ENCODE peak calls at places on chromosomes 16 and 17, in ten cellular contexts. G is K562, B is brain microvascular endothelial cell, E is body of pancreas, R is endothelial cell, Z is lung, X is GM13976, W is GM20000, Q is heart left ventricle, D is neural progenitor cell. U is an unnamed sample.

GRCh38 chr17:78940708-78941107 is 15.5 kb upstream of the TIMP2 start:
- DNase-seq in G (no peak), B (peak; percentile 55), E (no peak), R (no peak), Z (no peak), X (no peak), W (no peak), Q (no peak), D (peak; percentile 23), U (no peak)

GRCh38 chr17:46935658-46936266 is 12.8 kb downstream of the GOSR2 start:
- DNase-seq in G (peak; percentile 85), B (peak; percentile 28), E (no peak), R (no peak), Z (no peak), X (no peak), W (no peak), Q (no peak), D (no peak), U (no peak)

GRCh38 chr16:56667581-56668571 is at the start of gene MT1G:
- DNase-seq in G (no peak), B (no peak), E (peak; percentile 93), R (no peak), Z (peak; percentile 58), X (no peak), W (no peak), Q (peak; percentile 56), D (no peak), U (no peak)

GRCh38 chr16:86202267-86202666 is 303.3 kb downstream of the IRF8 start:
- DNase-seq in G (no peak), B (no peak), E (no peak), R (no peak), Z (no peak), X (no peak), W (no peak), Q (no peak), D (no peak), U (no peak)

GRCh38 chr17:76805319-76805718 is 62.9 kb upstream of the MGAT5B start:
- DNase-seq in G (no peak), B (peak; percentile 16), E (no peak), R (no peak), Z (no peak), X (no peak), W (no peak), Q (no peak), D (no peak), U (no peak)

GRCh38 chr16:78286076-78286475 is 186.6 kb downstream of the WWOX start:
- DNase-seq in G (no peak), B (no peak), E (no peak), R (no peak), Z (no peak), X (no peak), W (no peak), Q (no peak), D (no peak), U (no peak)

GRCh38 chr17:57121308-57122042 is 36.4 kb downstream of the AKAP1 start:
- DNase-seq in G (peak; percentile 64), B (peak; percentile 48), E (peak; percentile 68), R (peak; percentile 68), Z (no peak), X (peak; percentile 44), W (no peak), Q (peak; percentile 41), D (peak; percentile 74), U (no peak)

GRCh38 chr16:51971184-51971583 is 575.8 kb downstream of the TOX3 start:
- DNase-seq in G (peak; percentile 2), B (peak; percentile 45), E (peak; percentile 17), R (peak; percentile 49), Z (no peak), X (no peak), W (no peak), Q (no peak), D (peak; percentile 55), U (no peak)

GRCh38 chr17:7483238-7484066 is 714 bp upstream of the POLR2A start:
- DNase-seq in G (peak; percentile 94), B (peak; percentile 91), E (peak; percentile 96), R (peak; percentile 87), Z (peak; percentile 93), X (peak; percentile 92), W (peak; percentile 93), Q (peak; percentile 96), D (peak; percentile 94), U (peak; percentile 87)

GRCh38 chr16:1792836-1793577 is 498 bp downstream of the IGFALS start:
- DNase-seq in G (no peak), B (no peak), E (no peak), R (no peak), Z (no peak), X (no peak), W (no peak), Q (no peak), D (no peak), U (no peak)

GRCh38 chr16:10039220-10040096 is 142.8 kb downstream of the GRIN2A start:
- DNase-seq in G (no peak), B (no peak), E (peak; percentile 16), R (peak; percentile 33), Z (no peak), X (peak; percentile 63), W (peak; percentile 26), Q (peak; percentile 37), D (peak; percentile 78), U (no peak)

GRCh38 chr17:15468142-15468541 is 721 bp upstream of the CDRT4 start:
- DNase-seq in G (no peak), B (no peak), E (no peak), R (no peak), Z (no peak), X (no peak), W (no peak), Q (no peak), D (no peak), U (no peak)

GRCh38 chr16:70561623-70562022 is 38.0 kb downstream of the SF3B3 start:
- DNase-seq in G (no peak), B (no peak), E (peak; percentile 21), R (no peak), Z (peak; percentile 73), X (no peak), W (no peak), Q (no peak), D (no peak), U (no peak)

GRCh38 chr17:31571124-31571892 is 179.8 kb downstream of the RAB11FIP4 start:
- DNase-seq in G (no peak), B (peak; percentile 31), E (peak; percentile 76), R (no peak), Z (peak; percentile 41), X (no peak), W (no peak), Q (peak; percentile 92), D (no peak), U (peak; percentile 71)

GRCh38 chr17:927611-928461 is 51.7 kb downstream of the NXN start:
- DNase-seq in G (no peak), B (peak; percentile 65), E (no peak), R (no peak), Z (peak; percentile 53), X (no peak), W (no peak), Q (no peak), D (peak; percentile 75), U (no peak)

GRCh38 chr17:45200701-45201100 is 21.0 kb upstream of the FMNL1 start:
- DNase-seq in G (peak; percentile 47), B (no peak), E (no peak), R (no peak), Z (no peak), X (no peak), W (no peak), Q (peak; percentile 69), D (no peak), U (no peak)

GRCh38 chr17:43967251-43967875 is 13.6 kb upstream of the PYY start:
- DNase-seq in G (no peak), B (no peak), E (no peak), R (no peak), Z (no peak), X (no peak), W (no peak), Q (no peak), D (no peak), U (no peak)

GRCh38 chr16:30007378-30007895 is 3.4 kb downstream of the DOC2A start:
- DNase-seq in G (no peak), B (no peak), E (no peak), R (no peak), Z (no peak), X (no peak), W (no peak), Q (no peak), D (no peak), U (no peak)
- TF ChIP-seq CTCF in G (no peak), B (no peak), E (no peak), R (no peak), Z (no peak), X (no peak), W (no peak), Q (no peak), D (no peak), U (no peak)

GRCh38 chr17:1967092-1967662 is 58.0 kb downstream of the RTN4RL1 start:
- DNase-seq in G (no peak), B (no peak), E (peak; percentile 19), R (no peak), Z (no peak), X (no peak), W (no peak), Q (no peak), D (peak; percentile 25), U (no peak)
- TF ChIP-seq CTCF in G (no peak), B (no peak), E (no peak), R (no peak), Z (no peak), X (no peak), W (no peak), Q (no peak), D (no peak), U (no peak)

DNA sequence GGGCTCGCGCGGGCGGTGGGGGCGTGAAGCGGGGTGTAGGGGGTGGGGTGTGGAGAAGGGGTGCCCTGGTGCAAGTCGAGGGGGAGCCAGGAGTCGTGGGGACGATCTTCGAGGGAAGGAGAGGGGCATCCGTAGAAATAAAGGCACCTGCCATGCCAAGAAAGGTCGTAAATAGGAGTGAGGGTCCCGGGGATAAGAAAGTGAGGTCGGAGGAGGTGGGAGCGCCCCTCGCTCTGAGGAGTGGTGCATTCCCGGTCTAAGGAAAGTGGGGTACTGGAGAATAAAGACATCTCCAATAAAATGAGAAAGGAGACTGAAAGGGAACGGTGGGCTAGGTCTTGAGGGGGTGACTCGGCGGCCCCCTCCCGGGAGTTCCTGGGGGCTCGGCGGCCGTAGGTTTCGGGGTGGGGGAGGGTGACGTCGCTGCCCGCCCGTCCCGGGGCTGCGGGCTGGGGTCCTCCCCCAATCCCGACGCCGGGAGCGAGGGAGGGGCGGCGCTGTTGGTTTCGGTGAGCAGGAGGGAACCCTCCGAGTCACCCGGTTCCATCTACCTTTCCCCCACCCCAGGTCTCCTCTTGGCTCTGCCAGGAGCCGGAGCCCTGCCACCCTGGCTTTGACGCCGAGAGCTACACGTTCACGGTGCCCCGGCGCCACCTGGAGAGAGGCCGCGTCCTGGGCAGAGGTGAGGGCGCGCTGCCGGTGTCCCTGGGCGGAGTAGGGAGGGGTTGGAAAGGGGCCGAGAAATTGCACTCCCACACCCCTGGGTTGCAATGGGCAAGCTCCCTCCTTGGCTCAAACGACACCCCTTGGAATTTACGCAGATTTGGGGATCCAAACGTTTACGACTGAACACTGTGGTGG is 868 bp downstream of the CDH1 start:
- DNase-seq in G (no peak), B (no peak), E (peak; percentile 92), R (no peak), Z (peak; percentile 65), X (no peak), W (peak; percentile 49), Q (no peak), D (peak; percentile 23), U (no peak)
- TF ChIP-seq CTCF in G (no peak), B (no peak), E (no peak), R (no peak), Z (no peak), X (no peak), W (no peak), Q (no peak), D (no peak), U (no peak)

GRCh38 chr16:66462912-66463311 is 35.8 kb downstream of the BEAN1 start:
- DNase-seq in G (no peak), B (no peak), E (no peak), R (no peak), Z (no peak), X (no peak), W (no peak), Q (no peak), D (no peak), U (no peak)
- TF ChIP-seq CTCF in G (no peak), B (no peak), E (no peak), R (no peak), Z (no peak), X (no peak), W (no peak), Q (no peak), D (no peak), U (no peak)